ENCODE peak calls at places on chromosomes 16 and 17, in eight cellular contexts. One of them, this sample, is unnamed.

GRCh38 chr17:61345825-61346628 is 53.6 kb upstream of the TBX2 start:
- DNase-seq in breast epithelium: no peak
- DNase-seq in AG09309: no peak
- DNase-seq in osteoblast: peak; percentile 66
- DNase-seq in thoracic aorta: no peak
- DNase-seq in right cardiac atrium: no peak
- DNase-seq in fibroblast of pulmonary artery: no peak
- DNase-seq in mucosa of descending colon: no peak
- DNase-seq in this sample: no peak

GRCh38 chr17:31530391-31530990 is 139.0 kb downstream of the RAB11FIP4 start:
- DNase-seq in breast epithelium: no peak
- DNase-seq in AG09309: no peak
- DNase-seq in osteoblast: peak; percentile 64
- DNase-seq in mucosa of descending colon: no peak
- DNase-seq in thoracic aorta: no peak
- DNase-seq in fibroblast of pulmonary artery: no peak
- DNase-seq in right cardiac atrium: no peak
- DNase-seq in this sample: no peak

GRCh38 chr17:57121308-57122042 is 36.4 kb downstream of the AKAP1 start:
- DNase-seq in mucosa of descending colon: no peak
- DNase-seq in right cardiac atrium: no peak
- DNase-seq in AG09309: no peak
- DNase-seq in breast epithelium: no peak
- DNase-seq in thoracic aorta: no peak
- DNase-seq in fibroblast of pulmonary artery: peak; percentile 59
- DNase-seq in osteoblast: no peak
- DNase-seq in this sample: no peak

GRCh38 chr17:37568350-37569053 is 40.7 kb downstream of the SYNRG start:
- DNase-seq in fibroblast of pulmonary artery: no peak
- DNase-seq in thoracic aorta: no peak
- DNase-seq in breast epithelium: no peak
- DNase-seq in osteoblast: no peak
- DNase-seq in AG09309: no peak
- DNase-seq in mucosa of descending colon: no peak
- DNase-seq in right cardiac atrium: no peak
- DNase-seq in this sample: no peak

GRCh38 chr17:32943206-32943605 is 15.3 kb downstream of the TMEM98 start:
- DNase-seq in breast epithelium: no peak
- DNase-seq in fibroblast of pulmonary artery: peak; percentile 39
- DNase-seq in AG09309: no peak
- DNase-seq in right cardiac atrium: no peak
- DNase-seq in thoracic aorta: no peak
- DNase-seq in osteoblast: peak; percentile 84
- DNase-seq in mucosa of descending colon: no peak
- DNase-seq in this sample: no peak

GRCh38 chr16:11374255-11374654 is 29.0 kb downstream of the RMI2 start:
- DNase-seq in osteoblast: no peak
- DNase-seq in fibroblast of pulmonary artery: no peak
- DNase-seq in thoracic aorta: no peak
- DNase-seq in breast epithelium: no peak
- DNase-seq in mucosa of descending colon: no peak
- DNase-seq in right cardiac atrium: no peak
- DNase-seq in AG09309: no peak
- DNase-seq in this sample: no peak

GRCh38 chr17:30926516-30926915 is 4.8 kb downstream of the ADAP2 start:
- DNase-seq in right cardiac atrium: no peak
- DNase-seq in fibroblast of pulmonary artery: no peak
- DNase-seq in osteoblast: peak; percentile 62
- DNase-seq in thoracic aorta: no peak
- DNase-seq in AG09309: no peak
- DNase-seq in breast epithelium: no peak
- DNase-seq in mucosa of descending colon: no peak
- DNase-seq in this sample: no peak

GRCh38 chr17:5825717-5826330 is 241.5 kb upstream of the NLRP1 start:
- DNase-seq in AG09309: no peak
- DNase-seq in mucosa of descending colon: no peak
- DNase-seq in thoracic aorta: no peak
- DNase-seq in right cardiac atrium: no peak
- DNase-seq in fibroblast of pulmonary artery: no peak
- DNase-seq in osteoblast: peak; percentile 45
- DNase-seq in breast epithelium: no peak
- DNase-seq in this sample: peak; percentile 45

GRCh38 chr17:12736526-12736925 is 52.8 kb upstream of the ARHGAP44 start:
- DNase-seq in right cardiac atrium: no peak
- DNase-seq in thoracic aorta: no peak
- DNase-seq in mucosa of descending colon: no peak
- DNase-seq in AG09309: no peak
- DNase-seq in osteoblast: no peak
- DNase-seq in breast epithelium: no peak
- DNase-seq in fibroblast of pulmonary artery: no peak
- DNase-seq in this sample: no peak

GRCh38 chr16:85137323-85138072 is 25.2 kb upstream of the CIBAR2 start:
- DNase-seq in osteoblast: peak; percentile 99
- DNase-seq in mucosa of descending colon: peak; percentile 89
- DNase-seq in breast epithelium: peak; percentile 91
- DNase-seq in thoracic aorta: peak; percentile 67
- DNase-seq in fibroblast of pulmonary artery: peak; percentile 95
- DNase-seq in right cardiac atrium: peak; percentile 98
- DNase-seq in AG09309: peak; percentile 70
- DNase-seq in this sample: peak; percentile 79

GRCh38 chr16:85134794-85135153 is 22.5 kb upstream of the CIBAR2 start:
- DNase-seq in fibroblast of pulmonary artery: no peak
- DNase-seq in AG09309: no peak
- DNase-seq in osteoblast: peak; percentile 26
- DNase-seq in right cardiac atrium: peak; percentile 85
- DNase-seq in thoracic aorta: no peak
- DNase-seq in mucosa of descending colon: no peak
- DNase-seq in breast epithelium: no peak
- DNase-seq in this sample: no peak

GRCh38 chr16:85138073-85138824 is 26.0 kb upstream of the CIBAR2 start:
- DNase-seq in right cardiac atrium: no peak
- DNase-seq in osteoblast: peak; percentile 35
- DNase-seq in thoracic aorta: no peak
- DNase-seq in fibroblast of pulmonary artery: no peak
- DNase-seq in AG09309: no peak
- DNase-seq in mucosa of descending colon: no peak
- DNase-seq in breast epithelium: no peak
- DNase-seq in this sample: no peak

GRCh38 chr16:85136213-85136704 is 24.0 kb upstream of the CIBAR2 start:
- DNase-seq in AG09309: no peak
- DNase-seq in right cardiac atrium: peak; percentile 80
- DNase-seq in fibroblast of pulmonary artery: no peak
- DNase-seq in osteoblast: peak; percentile 23
- DNase-seq in mucosa of descending colon: no peak
- DNase-seq in thoracic aorta: no peak
- DNase-seq in breast epithelium: no peak
- DNase-seq in this sample: no peak

DNA sequence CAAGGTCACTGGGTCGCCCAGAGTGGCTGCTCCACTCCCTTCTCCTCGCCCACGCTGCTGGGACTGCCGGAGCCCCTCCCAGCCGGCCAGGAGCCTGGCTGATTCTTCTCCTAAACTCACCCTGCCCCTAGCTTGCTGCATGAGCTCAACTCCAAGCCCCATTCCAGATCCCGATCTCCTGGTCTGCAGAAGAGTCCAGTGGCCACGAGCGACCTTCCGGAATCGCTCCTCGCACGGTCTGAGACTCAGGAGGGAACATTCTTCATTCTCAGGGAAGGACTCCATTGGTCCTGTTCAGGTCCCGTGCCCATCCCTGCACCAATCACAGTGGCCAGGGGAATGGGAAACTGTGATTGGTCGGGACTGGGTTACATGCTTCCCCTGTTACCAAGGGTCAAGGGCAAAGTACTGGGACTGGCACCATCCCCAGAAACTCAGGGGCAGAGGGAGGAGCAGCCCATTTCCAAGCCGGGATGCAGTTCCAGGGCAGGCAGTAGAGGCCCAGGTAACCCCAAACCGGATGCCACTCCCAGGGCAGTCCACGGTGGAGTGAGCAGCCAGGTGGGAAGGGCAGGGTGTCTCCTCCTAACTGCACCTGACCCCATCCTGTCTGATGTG is 24.5 kb upstream of the CIBAR2 start:
- DNase-seq in AG09309: no peak
- DNase-seq in right cardiac atrium: peak; percentile 77
- DNase-seq in osteoblast: peak; percentile 87
- DNase-seq in breast epithelium: no peak
- DNase-seq in mucosa of descending colon: no peak
- DNase-seq in thoracic aorta: no peak
- DNase-seq in fibroblast of pulmonary artery: peak; percentile 66
- DNase-seq in this sample: no peak
- H3K4me3 ChIP-seq in AG09309: no peak overlapping the region
- H3K4me3 ChIP-seq in right cardiac atrium: no peak overlapping the region
- H3K4me3 ChIP-seq in osteoblast: peak overlapping the region; percentile 65
- H3K4me3 ChIP-seq in breast epithelium: peak overlapping the region; percentile 47
- H3K4me3 ChIP-seq in mucosa of descending colon: no peak overlapping the region
- H3K4me3 ChIP-seq in thoracic aorta: peak overlapping the region; percentile 72
- H3K4me3 ChIP-seq in fibroblast of pulmonary artery: peak overlapping the region; percentile 19
- H3K4me3 ChIP-seq in this sample: peak overlapping the region; percentile 7

DNA sequence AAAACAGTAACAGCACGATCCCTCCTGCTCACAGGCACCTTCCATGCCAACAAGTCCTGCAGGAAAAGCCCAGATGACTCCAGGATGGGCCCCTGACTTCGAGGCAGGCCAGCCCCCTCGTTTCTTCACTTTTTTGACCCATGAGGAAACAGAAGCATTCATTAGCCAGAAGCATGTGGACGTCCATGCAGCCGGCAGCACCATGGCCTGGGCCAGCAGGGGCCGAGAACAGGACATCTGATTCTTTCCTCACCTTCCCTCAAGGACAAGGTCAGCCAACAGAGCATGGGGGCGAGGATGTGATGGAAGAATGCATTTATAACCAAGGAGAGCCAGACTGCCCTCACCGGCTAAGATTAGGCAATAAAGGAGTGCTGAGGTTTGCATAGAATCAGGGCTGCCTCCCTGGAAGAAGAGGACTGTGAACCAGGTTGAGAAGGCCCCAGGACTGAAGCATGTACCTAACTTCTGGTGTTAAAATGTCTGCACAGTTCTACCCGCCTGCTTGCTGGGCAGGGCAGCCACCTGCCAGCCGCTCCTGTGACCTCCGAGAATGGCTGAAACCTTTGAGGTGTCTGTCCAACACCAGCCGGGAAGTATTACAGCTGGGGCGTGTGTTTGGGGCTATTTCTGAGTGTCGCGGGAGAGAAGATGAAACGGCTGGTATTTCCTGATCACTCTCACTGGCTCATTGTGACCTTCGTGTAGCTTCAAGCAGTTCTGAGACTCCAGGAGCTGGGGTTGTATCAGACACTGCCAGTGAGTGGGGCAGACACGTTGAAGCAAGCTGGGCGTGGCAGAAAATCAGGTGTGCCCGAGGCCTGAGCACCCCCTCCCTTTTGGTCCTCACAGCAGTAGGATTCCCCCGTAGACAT is 94.0 kb upstream of the TNRC6C start:
- DNase-seq in fibroblast of pulmonary artery: no peak
- DNase-seq in mucosa of descending colon: peak; percentile 43
- DNase-seq in AG09309: no peak
- DNase-seq in breast epithelium: no peak
- DNase-seq in osteoblast: peak; percentile 52
- DNase-seq in right cardiac atrium: peak; percentile 66
- DNase-seq in thoracic aorta: no peak
- DNase-seq in this sample: no peak
- H3K4me3 ChIP-seq in fibroblast of pulmonary artery: no peak overlapping the region
- H3K4me3 ChIP-seq in mucosa of descending colon: no peak overlapping the region
- H3K4me3 ChIP-seq in AG09309: no peak overlapping the region
- H3K4me3 ChIP-seq in breast epithelium: no peak overlapping the region
- H3K4me3 ChIP-seq in osteoblast: no peak overlapping the region
- H3K4me3 ChIP-seq in right cardiac atrium: no peak overlapping the region
- H3K4me3 ChIP-seq in thoracic aorta: no peak overlapping the region
- H3K4me3 ChIP-seq in this sample: no peak overlapping the region

DNA sequence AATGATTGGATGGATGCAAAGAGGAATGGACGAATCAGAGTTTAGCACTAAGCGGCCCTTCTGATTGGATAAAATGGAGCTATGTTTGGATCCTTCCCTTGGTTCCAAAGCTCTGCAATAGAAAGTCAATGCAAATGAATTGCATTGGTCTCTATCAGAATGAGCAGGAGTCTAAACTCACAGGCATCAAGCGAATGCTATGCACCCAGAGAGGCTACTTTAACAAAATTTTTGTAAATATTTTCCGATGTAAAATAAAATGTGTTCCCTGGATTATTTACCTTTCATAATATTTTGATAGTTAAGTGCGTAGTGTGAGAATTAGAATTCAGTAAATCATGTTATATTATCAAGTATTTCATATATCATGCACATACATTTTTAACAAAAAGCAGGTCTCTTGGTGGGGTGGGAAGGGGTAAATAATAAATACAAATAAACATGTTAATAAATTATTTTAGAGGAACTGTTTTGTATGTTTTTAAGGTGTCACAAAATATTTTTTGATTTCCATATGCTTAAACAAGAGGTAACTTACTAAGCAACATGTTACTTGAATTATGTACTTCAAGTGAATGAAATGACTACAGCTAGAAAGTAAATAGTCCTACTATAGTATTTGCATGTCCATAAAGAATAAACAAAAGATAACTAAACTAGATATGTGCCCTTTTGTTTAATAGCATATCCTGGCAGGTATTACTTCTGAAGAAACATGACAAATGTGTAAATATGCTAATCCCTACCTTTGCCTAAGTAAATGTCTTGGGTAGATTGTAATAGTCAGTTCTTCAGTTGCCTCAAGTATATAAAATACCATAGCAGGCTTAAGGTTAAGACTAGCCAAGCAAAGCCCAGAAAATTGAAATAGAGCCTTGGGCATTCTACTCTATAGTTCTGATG is 4.4 kb upstream of the UNK start:
- DNase-seq in mucosa of descending colon: no peak
- DNase-seq in fibroblast of pulmonary artery: no peak
- DNase-seq in osteoblast: no peak
- DNase-seq in breast epithelium: no peak
- DNase-seq in thoracic aorta: no peak
- DNase-seq in right cardiac atrium: no peak
- DNase-seq in AG09309: no peak
- DNase-seq in this sample: no peak
- H3K4me3 ChIP-seq in mucosa of descending colon: peak overlapping the region; percentile 97
- H3K4me3 ChIP-seq in fibroblast of pulmonary artery: peak overlapping the region; percentile 23
- H3K4me3 ChIP-seq in osteoblast: peak overlapping the region; percentile 38
- H3K4me3 ChIP-seq in breast epithelium: no peak overlapping the region
- H3K4me3 ChIP-seq in thoracic aorta: peak overlapping the region; percentile 15
- H3K4me3 ChIP-seq in right cardiac atrium: no peak overlapping the region
- H3K4me3 ChIP-seq in AG09309: no peak overlapping the region
- H3K4me3 ChIP-seq in this sample: peak overlapping the region; percentile 20

DNA sequence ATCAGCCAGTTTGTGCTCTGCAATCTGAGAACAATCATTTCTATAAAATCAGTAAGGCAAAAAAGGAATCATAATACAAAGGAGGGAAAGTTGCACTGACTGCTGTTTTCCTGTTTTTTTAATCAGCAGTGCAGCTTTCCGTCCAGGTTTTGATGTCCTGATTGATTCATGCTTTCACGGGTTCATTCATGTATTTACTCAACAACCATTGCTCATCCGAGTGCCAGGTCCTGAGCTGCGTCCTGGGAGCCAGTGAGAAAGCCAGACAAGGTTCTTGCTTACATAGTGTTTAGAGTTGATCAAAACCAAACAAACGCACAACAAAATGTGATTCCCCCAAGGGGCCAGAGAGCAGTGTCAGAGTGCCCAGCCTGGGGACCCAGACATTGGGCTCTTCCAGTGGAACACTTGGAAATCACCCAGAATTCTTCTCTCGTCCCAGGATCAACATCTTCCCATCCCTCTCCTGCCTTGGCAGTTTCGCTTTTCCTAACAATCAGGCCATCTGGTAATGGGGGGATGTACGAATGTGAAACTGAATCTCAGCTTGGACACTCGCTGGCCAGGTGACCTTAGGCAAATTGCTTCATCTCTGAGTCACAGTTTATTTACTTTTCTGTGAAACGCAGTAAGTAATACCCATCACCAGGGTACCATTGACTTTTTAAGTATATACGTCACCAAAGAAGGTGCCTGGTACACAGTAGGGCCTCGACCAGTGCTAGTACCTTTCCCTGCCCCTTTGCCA is 13.3 kb upstream of the C1QL1 start:
- DNase-seq in right cardiac atrium: no peak
- DNase-seq in AG09309: peak; percentile 27
- DNase-seq in osteoblast: no peak
- DNase-seq in mucosa of descending colon: no peak
- DNase-seq in thoracic aorta: no peak
- DNase-seq in breast epithelium: no peak
- DNase-seq in fibroblast of pulmonary artery: peak; percentile 28
- DNase-seq in this sample: peak; percentile 55
- H3K4me3 ChIP-seq in right cardiac atrium: no peak overlapping the region
- H3K4me3 ChIP-seq in AG09309: peak overlapping the region; percentile 18
- H3K4me3 ChIP-seq in osteoblast: peak overlapping the region; percentile 67
- H3K4me3 ChIP-seq in mucosa of descending colon: no peak overlapping the region
- H3K4me3 ChIP-seq in thoracic aorta: no peak overlapping the region
- H3K4me3 ChIP-seq in breast epithelium: peak overlapping the region; percentile 24
- H3K4me3 ChIP-seq in fibroblast of pulmonary artery: no peak overlapping the region
- H3K4me3 ChIP-seq in this sample: peak overlapping the region; percentile 3

This sample was measured in skeletal muscle cell.